ENCODE peak calls at places on chromosomes 4 and X, in four cellular contexts. I is sigmoid colon; Q is CD8-positive, alpha-beta T cell; V is body of pancreas. S is an unnamed sample.

GRCh38 chr4:149140841-149141240 is 674.8 kb downstream of the IQCM start:
- DNase-seq in V (no peak), I (no peak), Q (no peak), S (no peak)

GRCh38 chr4:154414796-154415195 is 76.8 kb downstream of the DCHS2 start:
- DNase-seq in Q (no peak), I (no peak), V (no peak), S (no peak)

GRCh38 chrX:107712231-107713204 is 63.1 kb downstream of the TSC22D3 start:
- DNase-seq in I (peak), V (no peak), Q (no peak), S (no peak)

GRCh38 chrX:124488412-124489161 is 142.2 kb downstream of the SH2D1A start:
- DNase-seq in V (no peak), Q (no peak), I (no peak), S (no peak)

GRCh38 chr4:100576570-100576969 is 58.7 kb upstream of the EMCN start:
- DNase-seq in I (no peak), Q (no peak), V (no peak), S (no peak)

GRCh38 chr4:37873383-37873782 is 17.5 kb upstream of the TBC1D1 start:
- DNase-seq in I (no peak), Q (no peak), V (no peak), S (peak)

GRCh38 chrX:499870-500364 is 113.2 kb upstream of the PPP2R3B start:
- DNase-seq in V (no peak), Q (no peak), I (no peak), S (no peak)

GRCh38 chr4:172995161-172995560 is 173.4 kb upstream of the GALNT7 start:
- DNase-seq in Q (no peak), V (no peak), I (no peak), S (no peak)

GRCh38 chr4:18917689-18918088 is 896.1 kb upstream of the LCORL start:
- DNase-seq in V (no peak), I (no peak), Q (no peak), S (no peak)

GRCh38 chrX:66163849-66164401 is at the start of gene HEPH:
- DNase-seq in V (no peak), I (no peak), Q (no peak), S (peak)

GRCh38 chr4:145446184-145446583 is 35.5 kb upstream of the SMAD1 start:
- DNase-seq in V (no peak), I (no peak), Q (no peak), S (no peak)

GRCh38 chr4:149887091-149887490 is 71.4 kb upstream of the IQCM start:
- DNase-seq in V (no peak), Q (no peak), I (no peak), S (no peak)

GRCh38 chr4:94642561-94642866 is 115.2 kb upstream of the BMPR1B start:
- DNase-seq in I (no peak), Q (no peak), V (no peak), S (no peak)

GRCh38 chr4:41646862-41647261 is 101.7 kb downstream of the PHOX2B start:
- DNase-seq in Q (no peak), I (no peak), V (no peak), S (no peak)

GRCh38 chr4:176830971-176831370 is 38.2 kb upstream of the VEGFC start:
- DNase-seq in I (no peak), V (no peak), Q (no peak), S (no peak)

GRCh38 chr4:78518551-78518950 is 33.0 kb upstream of the ANXA3 start:
- DNase-seq in I (no peak), Q (no peak), V (no peak), S (no peak)

GRCh38 chr4:67522851-67523671 is 22.2 kb downstream of the CENPC start:
- DNase-seq in V (no peak), I (no peak), Q (no peak), S (peak)

GRCh38 chr4:8643986-8644385 is 51.4 kb downstream of the CPZ start:
- DNase-seq in I (peak), V (no peak), Q (no peak), S (no peak)

GRCh38 chr4:177696438-177696966 is 254.3 kb upstream of the AGA start:
- DNase-seq in Q (no peak), I (no peak), V (no peak), S (no peak)

GRCh38 chr4:173214661-173215060 is 46.0 kb downstream of the GALNT7 start:
- DNase-seq in I (no peak), V (no peak), Q (no peak), S (no peak)

GRCh38 chr4:136818811-136819210 is 713.5 kb downstream of the PCDH18 start:
- DNase-seq in V (no peak), Q (no peak), I (no peak), S (no peak)

GRCh38 chr4:2696423-2696822 is 59.7 kb downstream of the TNIP2 start:
- DNase-seq in V (no peak), I (no peak), Q (no peak), S (no peak)

GRCh38 chr4:155629831-155630425 is 36.7 kb upstream of the GUCY1A1 start:
- DNase-seq in Q (no peak), V (no peak), I (no peak), S (no peak)

GRCh38 chrX:44903107-44903506 is 30.1 kb downstream of the KDM6A start:
- DNase-seq in V (no peak), Q (no peak), I (no peak), S (no peak)

GRCh38 chr4:139913398-139913990 is 240.5 kb downstream of the MAML3 start:
- DNase-seq in V (peak), Q (no peak), I (no peak), S (peak)

GRCh38 chrX:133606990-133607389 is 191.7 kb upstream of the GPC4 start:
- DNase-seq in Q (no peak), V (no peak), I (no peak), S (no peak)

GRCh38 chrX:118347131-118347530 is 1.2 kb downstream of the WDR44 start:
- DNase-seq in V (no peak), Q (no peak), I (no peak), S (peak)

GRCh38 chr4:13706130-13706529 is 78.6 kb upstream of the BOD1L1 start:
- DNase-seq in Q (no peak), V (no peak), I (no peak), S (no peak)

GRCh38 chrX:7072856-7073255 is 74.7 kb upstream of the STS start:
- DNase-seq in V (no peak), I (no peak), Q (no peak), S (no peak)

GRCh38 chr4:79827283-79827682 is 245.7 kb downstream of the ANTXR2 start:
- DNase-seq in V (no peak), I (no peak), Q (no peak), S (no peak)

GRCh38 chr4:176549161-176549865 is 229.5 kb downstream of the SPCS3 start:
- DNase-seq in Q (no peak), I (no peak), V (no peak), S (no peak)

GRCh38 chr4:5004496-5004895 is 14.8 kb downstream of the CYTL1 start:
- DNase-seq in Q (no peak), V (no peak), I (no peak), S (no peak)

GRCh38 chrX:108224727-108225455 is 133.3 kb downstream of the ATG4A start:
- DNase-seq in I (no peak), Q (no peak), V (no peak), S (peak)

DNA sequence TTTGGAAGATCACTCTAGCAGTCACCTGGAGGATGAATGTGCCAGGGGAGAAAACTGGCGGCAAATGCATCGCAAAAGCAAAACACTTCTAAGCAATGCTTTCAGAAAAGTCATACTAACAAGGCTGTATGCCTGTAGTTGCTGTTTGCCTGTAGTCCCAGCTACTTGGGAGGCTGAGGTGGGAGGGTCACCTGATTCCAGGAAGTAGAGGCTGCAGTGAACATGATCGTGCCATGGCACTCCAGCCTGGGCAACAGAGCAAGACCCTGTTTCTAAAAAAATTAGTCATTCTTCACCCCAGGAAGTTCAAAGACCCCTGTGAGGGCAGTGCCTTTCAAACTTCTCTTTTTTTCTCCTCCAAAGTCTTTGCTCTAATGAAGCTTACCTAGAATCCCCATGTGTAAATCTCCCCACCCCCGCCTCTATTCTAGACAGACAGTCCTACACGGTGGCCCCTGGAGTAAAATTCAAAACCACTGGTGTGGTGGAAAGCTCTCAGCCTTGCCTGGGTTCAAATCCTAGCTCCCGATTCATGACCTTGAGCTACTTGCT is 5.5 kb downstream of the SOWAHD start:
- DNase-seq in I (no peak), V (no peak), Q (no peak), S (no peak)
- H3K27ac ChIP-seq in I (no peak), V (no peak), Q (no peak), S (no peak)

GRCh38 chr4:153156263-153156662 is 48.0 kb upstream of the TRIM2 start:
- DNase-seq in Q (no peak), V (no peak), I (no peak), S (no peak)
- H3K27ac ChIP-seq in Q (no peak), V (no peak), I (no peak), S (no peak)

GRCh38 chrX:71070531-71070930 is 2.4 kb upstream of the SNX12 start:
- DNase-seq in Q (no peak), V (no peak), I (no peak), S (no peak)

GRCh38 chrX:71068052-71068918 is at the start of gene SNX12:
- DNase-seq in V (peak), Q (peak), I (peak), S (peak)

GRCh38 chrX:71067727-71068051 is 445 bp downstream of the SNX12 start:
- DNase-seq in I (no peak), Q (no peak), V (no peak), S (no peak)

DNA sequence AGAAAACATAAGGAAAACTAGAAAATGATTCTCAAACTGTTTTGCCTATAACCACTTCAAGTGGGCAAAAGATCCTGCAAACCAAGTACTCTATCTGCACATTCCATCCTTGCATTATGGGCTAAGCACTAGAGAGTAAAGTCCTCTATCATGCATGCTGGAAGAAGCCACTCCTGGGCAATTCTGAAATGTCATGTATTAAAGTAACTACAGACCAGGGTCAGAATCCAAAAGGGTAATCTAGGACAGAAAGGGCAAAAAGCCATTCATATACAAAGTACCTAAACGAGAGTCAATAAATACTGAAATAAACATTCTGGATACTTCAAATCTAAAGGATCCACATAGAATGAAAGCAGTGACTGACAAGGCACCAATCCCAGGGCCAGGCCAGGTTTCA is 1.1 kb downstream of the SNX12 start:
- DNase-seq in Q (no peak), I (no peak), V (no peak), S (peak)
- H3K27ac ChIP-seq in Q (peak), I (peak), V (peak), S (peak)

GRCh38 chr4:1192091-1192492 is 19.7 kb upstream of the SPON2 start:
- DNase-seq in Q (no peak), I (peak), V (peak), S (peak)

GRCh38 chr4:1193206-1194027 is 21.0 kb upstream of the SPON2 start:
- DNase-seq in Q (no peak), I (peak), V (peak), S (no peak)

GRCh38 chr4:1192493-1193205 is 20.3 kb upstream of the SPON2 start:
- DNase-seq in I (peak), Q (no peak), V (peak), S (no peak)

GRCh38 chr4:1194028-1194900 is 21.9 kb upstream of the SPON2 start:
- DNase-seq in Q (no peak), I (peak), V (peak), S (no peak)

GRCh38 chr4:1191621-1192020 is 19.2 kb upstream of the SPON2 start:
- DNase-seq in I (peak), V (peak), Q (no peak), S (no peak)
- H3K27ac ChIP-seq in I (peak), V (peak), Q (no peak), S (peak)

DNA sequence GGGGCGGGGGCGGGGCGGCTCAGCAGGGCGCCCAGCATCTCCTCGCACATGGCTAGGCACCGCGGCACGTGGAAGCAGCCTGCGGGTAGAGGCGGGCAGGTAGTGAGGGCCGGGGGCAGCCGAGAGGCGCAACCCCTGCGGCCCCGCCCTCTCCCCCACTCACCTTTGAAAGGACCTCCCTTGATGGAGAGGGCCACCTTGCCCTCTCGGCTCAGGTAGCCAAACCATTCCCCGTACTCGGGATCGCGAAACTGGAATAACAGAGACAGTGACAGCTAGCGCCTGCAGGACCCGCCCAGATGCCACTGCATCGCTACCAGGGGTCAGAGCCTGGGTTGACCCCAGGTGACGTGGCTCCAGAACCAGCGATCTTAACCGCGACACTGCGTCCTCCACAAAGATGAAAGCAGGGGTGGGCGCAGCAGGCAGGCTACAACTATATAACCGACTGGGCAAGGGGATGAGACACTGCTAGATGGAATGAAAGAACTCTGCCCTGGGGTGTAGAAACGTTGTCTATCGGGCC is 552 bp upstream of the NAA10 start:
- DNase-seq in Q (no peak), I (no peak), V (no peak), S (no peak)
- H3K27ac ChIP-seq in Q (no peak), I (peak), V (no peak), S (no peak)

GRCh38 chrX:49276207-49276606 is 6.6 kb downstream of the PPP1R3F start:
- DNase-seq in I (peak), Q (no peak), V (no peak), S (no peak)
- H3K27ac ChIP-seq in I (no peak), Q (no peak), V (no peak), S (no peak)

GRCh38 chrX:48489892-48490291 is 13.9 kb downstream of the FTSJ1 start:
- DNase-seq in Q (no peak), V (no peak), I (no peak), S (no peak)
- H3K27ac ChIP-seq in Q (no peak), V (no peak), I (no peak), S (no peak)

DNA sequence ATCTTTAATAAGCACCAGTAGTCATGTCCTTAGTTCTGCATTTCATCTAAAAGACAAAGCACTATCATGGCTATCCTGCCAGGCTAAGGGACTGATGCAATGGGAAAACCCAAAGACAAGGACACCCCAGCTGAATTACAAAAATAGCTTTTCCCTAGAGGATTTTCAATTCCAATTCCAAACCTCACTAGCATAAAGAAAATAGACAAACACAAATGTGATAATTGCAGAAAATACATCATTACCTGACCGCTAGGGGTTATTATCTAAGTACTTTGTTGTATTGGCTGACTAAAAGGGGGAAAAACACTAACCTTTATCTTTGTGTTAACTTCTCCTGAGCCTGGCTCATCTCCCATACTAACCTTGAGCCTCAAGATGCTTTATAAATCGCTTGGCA is 2.7 kb upstream of the AMMECR1 start:
- DNase-seq in Q (no peak), V (no peak), I (no peak), S (no peak)
- H3K27ac ChIP-seq in Q (no peak), V (no peak), I (no peak), S (no peak)